ENCODE peak calls at places on chromosomes 13 and 19, in eight cellular contexts. One of them, this sample, is unnamed.

GRCh38 chr13:92804926-92805325 is 421.7 kb upstream of the GPC6 start:
- DNase-seq in neural progenitor cell: no peak
- DNase-seq in choroid plexus epithelial cell: no peak
- DNase-seq in dorsolateral prefrontal cortex: no peak
- DNase-seq in GM06990: no peak
- DNase-seq in left lung: no peak
- DNase-seq in GM23338: no peak
- DNase-seq in fibroblast of lung: peak
- DNase-seq in this sample: no peak

GRCh38 chr13:27599845-27600553 is 20.3 kb downstream of the LNX2 start:
- DNase-seq in fibroblast of lung: peak
- DNase-seq in GM06990: no peak
- DNase-seq in left lung: no peak
- DNase-seq in GM23338: peak
- DNase-seq in dorsolateral prefrontal cortex: no peak
- DNase-seq in neural progenitor cell: no peak
- DNase-seq in choroid plexus epithelial cell: peak
- DNase-seq in this sample: peak

GRCh38 chr19:34353546-34353945 is 11.4 kb upstream of the GPI start:
- DNase-seq in neural progenitor cell: no peak
- DNase-seq in GM06990: no peak
- DNase-seq in fibroblast of lung: no peak
- DNase-seq in GM23338: no peak
- DNase-seq in left lung: peak
- DNase-seq in dorsolateral prefrontal cortex: no peak
- DNase-seq in choroid plexus epithelial cell: no peak
- DNase-seq in this sample: no peak

GRCh38 chr13:49374585-49375290 is 69.1 kb downstream of the CAB39L start:
- DNase-seq in choroid plexus epithelial cell: peak
- DNase-seq in fibroblast of lung: peak
- DNase-seq in dorsolateral prefrontal cortex: no peak
- DNase-seq in GM06990: no peak
- DNase-seq in GM23338: no peak
- DNase-seq in neural progenitor cell: no peak
- DNase-seq in left lung: no peak
- DNase-seq in this sample: peak

GRCh38 chr13:45564108-45564507 is 51.4 kb downstream of the ERICH6B start:
- DNase-seq in choroid plexus epithelial cell: peak
- DNase-seq in GM06990: no peak
- DNase-seq in dorsolateral prefrontal cortex: no peak
- DNase-seq in left lung: no peak
- DNase-seq in fibroblast of lung: peak
- DNase-seq in neural progenitor cell: no peak
- DNase-seq in GM23338: no peak
- DNase-seq in this sample: peak

GRCh38 chr13:26954981-26955380 is 194.4 kb upstream of the GPR12 start:
- DNase-seq in left lung: no peak
- DNase-seq in choroid plexus epithelial cell: no peak
- DNase-seq in fibroblast of lung: no peak
- DNase-seq in dorsolateral prefrontal cortex: no peak
- DNase-seq in GM23338: no peak
- DNase-seq in GM06990: no peak
- DNase-seq in neural progenitor cell: no peak
- DNase-seq in this sample: no peak

GRCh38 chr19:2800506-2800905 is 15.2 kb downstream of the THOP1 start:
- DNase-seq in GM06990: no peak
- DNase-seq in choroid plexus epithelial cell: no peak
- DNase-seq in GM23338: no peak
- DNase-seq in dorsolateral prefrontal cortex: no peak
- DNase-seq in neural progenitor cell: no peak
- DNase-seq in fibroblast of lung: no peak
- DNase-seq in left lung: peak
- DNase-seq in this sample: no peak

GRCh38 chr19:2484178-2484937 is 8.4 kb downstream of the GADD45B start:
- DNase-seq in dorsolateral prefrontal cortex: no peak
- DNase-seq in fibroblast of lung: no peak
- DNase-seq in neural progenitor cell: no peak
- DNase-seq in GM06990: no peak
- DNase-seq in GM23338: no peak
- DNase-seq in left lung: no peak
- DNase-seq in choroid plexus epithelial cell: no peak
- DNase-seq in this sample: no peak

GRCh38 chr19:43372462-43372861 is 19.0 kb downstream of the CD177 start:
- DNase-seq in left lung: no peak
- DNase-seq in GM23338: no peak
- DNase-seq in fibroblast of lung: peak
- DNase-seq in choroid plexus epithelial cell: peak
- DNase-seq in neural progenitor cell: no peak
- DNase-seq in GM06990: no peak
- DNase-seq in dorsolateral prefrontal cortex: no peak
- DNase-seq in this sample: no peak

GRCh38 chr19:48735031-48735615 is 5.3 kb downstream of the RASIP1 start:
- DNase-seq in dorsolateral prefrontal cortex: no peak
- DNase-seq in GM06990: no peak
- DNase-seq in left lung: peak
- DNase-seq in choroid plexus epithelial cell: peak
- DNase-seq in neural progenitor cell: peak
- DNase-seq in fibroblast of lung: peak
- DNase-seq in GM23338: peak
- DNase-seq in this sample: no peak

GRCh38 chr19:6482343-6482686 is 728 bp upstream of the DENND1C start:
- DNase-seq in choroid plexus epithelial cell: no peak
- DNase-seq in left lung: no peak
- DNase-seq in GM06990: no peak
- DNase-seq in GM23338: no peak
- DNase-seq in fibroblast of lung: no peak
- DNase-seq in dorsolateral prefrontal cortex: no peak
- DNase-seq in neural progenitor cell: no peak
- DNase-seq in this sample: no peak

GRCh38 chr19:14536926-14537692 is 7.7 kb downstream of the TECR start:
- DNase-seq in left lung: peak
- DNase-seq in fibroblast of lung: peak
- DNase-seq in GM06990: no peak
- DNase-seq in neural progenitor cell: peak
- DNase-seq in dorsolateral prefrontal cortex: no peak
- DNase-seq in choroid plexus epithelial cell: peak
- DNase-seq in GM23338: peak
- DNase-seq in this sample: no peak

DNA sequence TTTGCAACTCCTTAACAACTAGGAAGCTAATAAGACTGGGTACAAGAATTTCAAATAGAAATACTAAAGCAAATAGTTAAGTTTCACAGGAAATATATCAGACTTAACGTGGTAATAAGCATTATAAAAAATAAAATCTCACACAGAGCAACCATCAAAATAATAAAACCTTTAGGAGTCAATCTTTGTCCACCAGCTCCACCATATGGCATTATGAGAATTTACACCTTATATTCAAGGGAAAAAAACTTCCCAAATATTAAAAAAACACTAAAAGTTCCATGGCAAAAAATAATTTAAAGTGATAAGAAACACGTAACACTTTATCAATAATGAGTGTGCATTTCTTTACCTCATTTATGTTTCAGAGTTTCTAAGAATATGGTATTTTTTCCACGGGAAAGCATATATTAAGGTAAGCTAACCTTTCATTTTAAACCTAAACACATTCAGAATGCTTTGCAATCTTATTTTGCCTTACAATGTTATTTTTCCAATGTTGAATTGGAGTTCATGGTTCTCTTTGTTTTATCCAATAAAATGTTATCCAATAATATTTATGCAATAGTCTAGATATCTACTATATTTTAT is 423.2 kb upstream of the SGCG start:
- DNase-seq in GM23338: peak
- DNase-seq in dorsolateral prefrontal cortex: no peak
- DNase-seq in choroid plexus epithelial cell: peak
- DNase-seq in fibroblast of lung: no peak
- DNase-seq in neural progenitor cell: peak
- DNase-seq in GM06990: no peak
- DNase-seq in left lung: no peak
- DNase-seq in this sample: peak
- TF ChIP-seq CTCF in GM23338: no peak
- TF ChIP-seq CTCF in dorsolateral prefrontal cortex: peak
- TF ChIP-seq CTCF in choroid plexus epithelial cell: peak
- TF ChIP-seq CTCF in fibroblast of lung: peak
- TF ChIP-seq CTCF in neural progenitor cell: peak
- TF ChIP-seq CTCF in GM06990: no peak
- TF ChIP-seq CTCF in left lung: peak
- TF ChIP-seq CTCF in this sample: no peak

GRCh38 chr13:101596803-101597202 is 144.3 kb downstream of the ITGBL1 start:
- DNase-seq in fibroblast of lung: no peak
- DNase-seq in choroid plexus epithelial cell: no peak
- DNase-seq in GM06990: no peak
- DNase-seq in dorsolateral prefrontal cortex: no peak
- DNase-seq in GM23338: no peak
- DNase-seq in left lung: no peak
- DNase-seq in neural progenitor cell: no peak
- DNase-seq in this sample: no peak

GRCh38 chr13:101590479-101590878 is 138.0 kb downstream of the ITGBL1 start:
- DNase-seq in GM23338: no peak
- DNase-seq in choroid plexus epithelial cell: no peak
- DNase-seq in dorsolateral prefrontal cortex: no peak
- DNase-seq in left lung: no peak
- DNase-seq in neural progenitor cell: no peak
- DNase-seq in fibroblast of lung: no peak
- DNase-seq in GM06990: no peak
- DNase-seq in this sample: no peak

GRCh38 chr13:101594936-101595335 is 142.5 kb downstream of the ITGBL1 start:
- DNase-seq in GM23338: no peak
- DNase-seq in dorsolateral prefrontal cortex: no peak
- DNase-seq in choroid plexus epithelial cell: no peak
- DNase-seq in neural progenitor cell: no peak
- DNase-seq in fibroblast of lung: no peak
- DNase-seq in left lung: no peak
- DNase-seq in GM06990: no peak
- DNase-seq in this sample: no peak
- H3K4me3 ChIP-seq in GM23338: no peak
- H3K4me3 ChIP-seq in dorsolateral prefrontal cortex: no peak
- H3K4me3 ChIP-seq in choroid plexus epithelial cell: no peak
- H3K4me3 ChIP-seq in neural progenitor cell: no peak
- H3K4me3 ChIP-seq in fibroblast of lung: no peak
- H3K4me3 ChIP-seq in left lung: no peak
- H3K4me3 ChIP-seq in GM06990: no peak
- H3K4me3 ChIP-seq in this sample: no peak

GRCh38 chr19:35944553-35944952 is 8.4 kb downstream of the LRFN3 start:
- DNase-seq in GM23338: no peak
- DNase-seq in left lung: peak
- DNase-seq in GM06990: no peak
- DNase-seq in fibroblast of lung: no peak
- DNase-seq in dorsolateral prefrontal cortex: no peak
- DNase-seq in choroid plexus epithelial cell: no peak
- DNase-seq in neural progenitor cell: no peak
- DNase-seq in this sample: no peak

GRCh38 chr19:35943542-35944301 is 7.5 kb downstream of the LRFN3 start:
- DNase-seq in GM06990: no peak
- DNase-seq in fibroblast of lung: no peak
- DNase-seq in neural progenitor cell: no peak
- DNase-seq in choroid plexus epithelial cell: no peak
- DNase-seq in GM23338: no peak
- DNase-seq in dorsolateral prefrontal cortex: no peak
- DNase-seq in left lung: peak
- DNase-seq in this sample: no peak

GRCh38 chr19:35945121-35945792 is 9.1 kb downstream of the LRFN3 start:
- DNase-seq in dorsolateral prefrontal cortex: no peak
- DNase-seq in GM23338: no peak
- DNase-seq in left lung: peak
- DNase-seq in choroid plexus epithelial cell: no peak
- DNase-seq in GM06990: no peak
- DNase-seq in neural progenitor cell: no peak
- DNase-seq in fibroblast of lung: no peak
- DNase-seq in this sample: no peak

GRCh38 chr19:35946203-35946602 is 10.0 kb downstream of the LRFN3 start:
- DNase-seq in choroid plexus epithelial cell: no peak
- DNase-seq in neural progenitor cell: no peak
- DNase-seq in left lung: no peak
- DNase-seq in GM23338: no peak
- DNase-seq in GM06990: no peak
- DNase-seq in dorsolateral prefrontal cortex: no peak
- DNase-seq in fibroblast of lung: no peak
- DNase-seq in this sample: no peak

DNA sequence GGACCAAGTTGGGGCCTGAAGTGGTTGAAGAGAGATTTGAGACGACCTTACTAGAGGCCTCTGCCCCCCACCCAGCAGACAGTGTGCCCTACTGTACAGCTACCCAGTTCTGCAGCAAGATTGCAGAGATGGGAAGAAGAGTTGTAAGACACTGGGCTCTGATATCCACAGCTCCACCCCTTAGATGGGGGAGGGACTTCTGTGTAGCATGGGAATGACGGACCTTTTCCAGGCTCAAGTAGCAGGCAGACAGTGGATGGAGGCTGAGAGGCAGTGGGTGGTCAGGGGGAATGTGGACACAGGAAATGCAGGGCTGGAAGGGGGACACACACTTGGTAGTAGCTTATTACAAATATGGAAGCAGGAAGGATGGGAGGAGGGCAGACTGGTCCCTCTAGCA is 13.0 kb downstream of the LRFN3 start:
- DNase-seq in fibroblast of lung: no peak
- DNase-seq in dorsolateral prefrontal cortex: no peak
- DNase-seq in neural progenitor cell: no peak
- DNase-seq in choroid plexus epithelial cell: no peak
- DNase-seq in GM23338: peak
- DNase-seq in GM06990: no peak
- DNase-seq in left lung: no peak
- DNase-seq in this sample: no peak
- TF ChIP-seq CTCF in fibroblast of lung: no peak
- TF ChIP-seq CTCF in dorsolateral prefrontal cortex: no peak
- TF ChIP-seq CTCF in neural progenitor cell: no peak
- TF ChIP-seq CTCF in choroid plexus epithelial cell: no peak
- TF ChIP-seq CTCF in GM23338: no peak
- TF ChIP-seq CTCF in GM06990: no peak
- TF ChIP-seq CTCF in left lung: no peak
- TF ChIP-seq CTCF in this sample: no peak

GRCh38 chr19:4606181-4606580 is 33.1 kb upstream of the TNFAIP8L1 start:
- DNase-seq in neural progenitor cell: no peak
- DNase-seq in dorsolateral prefrontal cortex: no peak
- DNase-seq in left lung: no peak
- DNase-seq in GM06990: no peak
- DNase-seq in choroid plexus epithelial cell: no peak
- DNase-seq in fibroblast of lung: no peak
- DNase-seq in GM23338: no peak
- DNase-seq in this sample: no peak

GRCh38 chr19:4602915-4603314 is 36.4 kb upstream of the TNFAIP8L1 start:
- DNase-seq in fibroblast of lung: no peak
- DNase-seq in dorsolateral prefrontal cortex: no peak
- DNase-seq in left lung: no peak
- DNase-seq in GM23338: no peak
- DNase-seq in GM06990: no peak
- DNase-seq in neural progenitor cell: no peak
- DNase-seq in choroid plexus epithelial cell: no peak
- DNase-seq in this sample: no peak

GRCh38 chr19:4609878-4610511 is 29.3 kb upstream of the TNFAIP8L1 start:
- DNase-seq in neural progenitor cell: no peak
- DNase-seq in GM23338: peak
- DNase-seq in fibroblast of lung: no peak
- DNase-seq in dorsolateral prefrontal cortex: no peak
- DNase-seq in left lung: peak
- DNase-seq in choroid plexus epithelial cell: no peak
- DNase-seq in GM06990: no peak
- DNase-seq in this sample: no peak

GRCh38 chr19:4604912-4605311 is 34.4 kb upstream of the TNFAIP8L1 start:
- DNase-seq in dorsolateral prefrontal cortex: no peak
- DNase-seq in left lung: no peak
- DNase-seq in fibroblast of lung: no peak
- DNase-seq in neural progenitor cell: no peak
- DNase-seq in GM06990: no peak
- DNase-seq in choroid plexus epithelial cell: no peak
- DNase-seq in GM23338: no peak
- DNase-seq in this sample: no peak

GRCh38 chr19:4606921-4607678 is 32.2 kb upstream of the TNFAIP8L1 start:
- DNase-seq in fibroblast of lung: no peak
- DNase-seq in left lung: no peak
- DNase-seq in GM23338: peak
- DNase-seq in choroid plexus epithelial cell: no peak
- DNase-seq in dorsolateral prefrontal cortex: peak
- DNase-seq in neural progenitor cell: peak
- DNase-seq in GM06990: no peak
- DNase-seq in this sample: no peak
- H3K4me3 ChIP-seq in fibroblast of lung: no peak
- H3K4me3 ChIP-seq in left lung: no peak
- H3K4me3 ChIP-seq in GM23338: peak
- H3K4me3 ChIP-seq in choroid plexus epithelial cell: no peak
- H3K4me3 ChIP-seq in dorsolateral prefrontal cortex: peak
- H3K4me3 ChIP-seq in neural progenitor cell: no peak
- H3K4me3 ChIP-seq in GM06990: no peak
- H3K4me3 ChIP-seq in this sample: no peak